ENCODE peak calls at places on chromosomes 7 and 10, in eight cellular contexts. T is lower lobe of right lung, F is IMR-90, Q is endothelial cell of umbilical vein, K is NCI-H2171 treated with DMSO at 0.1 percent for 48 hours, H is mesenchymal stem cell, G is RCC 7860, V is nephron progenitor cell. P is an unnamed sample.

GRCh38 chr10:126908729-126909526 is 3.7 kb downstream of the DOCK1 start:
- DNase-seq in T (no peak), F (no peak), Q (no peak), K (no peak), H (no peak), G (no peak), V (no peak), P (no peak)

GRCh38 chr10:111087331-111087756 is 10.5 kb downstream of the ADRA2A start:
- DNase-seq in T (no peak), F (no peak), Q (no peak), K (no peak), H (no peak), G (no peak), V (no peak), P (no peak)

GRCh38 chr7:130065500-130066152 is 4.7 kb upstream of the KLHDC10 start:
- DNase-seq in T (no peak), F (peak), Q (no peak), K (no peak), H (peak), G (no peak), V (no peak), P (no peak)

GRCh38 chr10:35192645-35193249 is 66.1 kb downstream of the CREM start:
- DNase-seq in T (no peak), F (peak), Q (no peak), K (no peak), H (peak), G (no peak), V (no peak), P (no peak)

GRCh38 chr7:81232084-81232799 is 313.4 kb upstream of the SEMA3C start:
- DNase-seq in T (no peak), F (no peak), Q (no peak), K (peak), H (no peak), G (no peak), V (no peak), P (no peak)

GRCh38 chr7:120272896-120273475 is at the start of gene KCND2:
- DNase-seq in T (no peak), F (no peak), Q (no peak), K (peak), H (peak), G (no peak), V (peak), P (peak)

GRCh38 chr10:59709472-59710125 is at the start of gene SLC16A9:
- DNase-seq in T (peak), F (peak), Q (peak), K (peak), H (peak), G (peak), V (peak), P (no peak)

GRCh38 chr10:16999665-17000451 is 129.8 kb downstream of the CUBN start:
- DNase-seq in T (no peak), F (peak), Q (no peak), K (no peak), H (peak), G (peak), V (no peak), P (no peak)

GRCh38 chr7:155233703-155234492 is 63.8 kb upstream of the INSIG1 start:
- DNase-seq in T (peak), F (no peak), Q (no peak), K (no peak), H (no peak), G (peak), V (no peak), P (no peak)

GRCh38 chr10:112793197-112793921 is 156.7 kb upstream of the TCF7L2 start:
- DNase-seq in T (no peak), F (peak), Q (no peak), K (peak), H (peak), G (no peak), V (no peak), P (peak)

GRCh38 chr10:101238732-101239105 is 9.5 kb upstream of the LBX1 start:
- DNase-seq in T (no peak), F (no peak), Q (no peak), K (no peak), H (no peak), G (no peak), V (peak), P (no peak)

GRCh38 chr7:70082026-70082655 is 483.9 kb downstream of the AUTS2 start:
- DNase-seq in T (no peak), F (no peak), Q (no peak), K (no peak), H (no peak), G (no peak), V (no peak), P (no peak)

GRCh38 chr7:79221211-79221610 is 232.3 kb downstream of the MAGI2 start:
- DNase-seq in T (no peak), F (no peak), Q (no peak), K (no peak), H (no peak), G (no peak), V (no peak), P (no peak)

GRCh38 chr10:91316486-91316885 is 93.7 kb upstream of the HECTD2 start:
- DNase-seq in T (no peak), F (peak), Q (no peak), K (no peak), H (peak), G (no peak), V (no peak), P (peak)

GRCh38 chr10:117271427-117271826 is 30.5 kb downstream of the SLC18A2 start:
- DNase-seq in T (no peak), F (peak), Q (no peak), K (no peak), H (peak), G (peak), V (no peak), P (no peak)

GRCh38 chr7:158083526-158084310 is 503.9 kb downstream of the PTPRN2 start:
- DNase-seq in T (no peak), F (no peak), Q (no peak), K (no peak), H (no peak), G (no peak), V (no peak), P (no peak)

GRCh38 chr10:50991496-50992355 is 82.6 kb upstream of the PRKG1 start:
- DNase-seq in T (peak), F (peak), Q (peak), K (no peak), H (peak), G (no peak), V (peak), P (peak)

GRCh38 chr10:104517946-104518345 is 123.1 kb upstream of the SORCS3 start:
- DNase-seq in T (no peak), F (no peak), Q (no peak), K (no peak), H (no peak), G (no peak), V (no peak), P (no peak)

GRCh38 chr7:8433477-8434289 is at the start of gene NXPH1:
- DNase-seq in T (no peak), F (no peak), Q (peak), K (peak), H (peak), G (no peak), V (peak), P (peak)

P was measured in NCI-H524.